ENCODE peak calls at places on chromosome 16, in eight cellular contexts. F is ovary, G is GM13977, K is ascending aorta, O is NCI-H345, Z is T-helper 1 cell, D is kidney glomerular epithelial cell, U is naive B cell. Q is an unnamed sample.

GRCh38 chr16:13112639-13113038 is 211.2 kb downstream of the SHISA9 start:
- DNase-seq in F (no peak), G (no peak), O (no peak), U (no peak), Z (no peak), K (no peak), D (no peak), Q (no peak)

GRCh38 chr16:82846806-82847205 is 220.0 kb downstream of the CDH13 start:
- DNase-seq in K (no peak), O (no peak), D (no peak), Z (no peak), U (no peak), F (no peak), G (no peak), Q (no peak)

GRCh38 chr16:83911290-83911689 is 12.4 kb downstream of the MLYCD start:
- DNase-seq in Z (no peak), F (no peak), K (no peak), O (no peak), G (no peak), U (no peak), D (no peak), Q (no peak)

GRCh38 chr16:1466054-1466453 is 8.8 kb downstream of the CLCN7 start:
- DNase-seq in Z (peak; percentile 5), D (no peak), O (no peak), U (no peak), K (no peak), F (no peak), G (no peak), Q (no peak)

GRCh38 chr16:88491001-88491559 is 38.0 kb downstream of the ZFPM1 start:
- DNase-seq in U (no peak), G (no peak), Z (no peak), D (no peak), F (no peak), O (no peak), K (no peak), Q (no peak)

GRCh38 chr16:27777527-27777926 is 227.6 kb downstream of the KATNIP start:
- DNase-seq in K (no peak), O (no peak), D (no peak), Z (no peak), U (no peak), F (no peak), G (no peak), Q (no peak)

GRCh38 chr16:58077796-58078195 is 51.4 kb downstream of the CFAP20 start:
- DNase-seq in D (no peak), K (no peak), G (no peak), O (no peak), Z (no peak), F (no peak), U (no peak), Q (no peak)

GRCh38 chr16:8621572-8622314 is at the start of gene METTL22:
- DNase-seq in D (peak; percentile 70), K (peak; percentile 91), O (peak; percentile 87), G (peak; percentile 99), F (peak; percentile 85), U (peak; percentile 91), Z (peak; percentile 85), Q (peak; percentile 89)

GRCh38 chr16:81491522-81492188 is 47.0 kb downstream of the CMIP start:
- DNase-seq in D (no peak), G (no peak), F (no peak), O (no peak), Z (no peak), K (no peak), U (no peak), Q (no peak)

GRCh38 chr16:31705371-31705770 is 168.2 kb upstream of the ZNF267 start:
- DNase-seq in K (no peak), U (no peak), O (no peak), F (no peak), Z (no peak), D (no peak), G (no peak), Q (no peak)

GRCh38 chr16:74745926-74746325 is 28.7 kb downstream of the FA2H start:
- DNase-seq in O (no peak), G (no peak), Z (no peak), F (no peak), U (no peak), D (no peak), K (no peak), Q (no peak)

GRCh38 chr16:50706250-50706649 is 12.8 kb downstream of the NOD2 start:
- DNase-seq in U (no peak), F (no peak), Z (no peak), G (no peak), D (no peak), K (no peak), O (no peak), Q (no peak)

GRCh38 chr16:70682239-70683145 is 3.4 kb downstream of the MTSS2 start:
- DNase-seq in K (no peak), D (no peak), F (no peak), Z (no peak), U (no peak), G (no peak), O (no peak), Q (no peak)

GRCh38 chr16:85611455-85612190 is 1.5 kb upstream of the GSE1 start:
- DNase-seq in O (peak; percentile 74), U (peak; percentile 43), Z (peak; percentile 40), K (peak; percentile 91), D (peak; percentile 32), F (peak; percentile 77), G (peak; percentile 73), Q (no peak)

GRCh38 chr16:82769845-82770244 is 143.1 kb downstream of the CDH13 start:
- DNase-seq in G (no peak), Z (no peak), F (no peak), D (no peak), K (no peak), O (peak; percentile 3), U (no peak), Q (no peak)

GRCh38 chr16:19287241-19287640 is 1.7 kb downstream of the CLEC19A start:
- DNase-seq in K (no peak), O (no peak), D (no peak), G (no peak), Z (no peak), U (no peak), F (no peak), Q (no peak)

GRCh38 chr16:58125781-58126335 is 3.3 kb downstream of the CFAP20 start:
- DNase-seq in Z (no peak), F (no peak), U (no peak), O (no peak), K (no peak), G (no peak), D (no peak), Q (no peak)

GRCh38 chr16:17529982-17530760 is 59.4 kb upstream of the XYLT1 start:
- DNase-seq in D (no peak), U (peak; percentile 53), F (no peak), G (peak; percentile 52), O (no peak), K (no peak), Z (no peak), Q (no peak)

GRCh38 chr16:66223176-66223780 is 143.2 kb upstream of the CDH5 start:
- DNase-seq in F (no peak), G (no peak), Z (no peak), O (peak; percentile 3), K (peak; percentile 62), D (no peak), U (no peak), Q (no peak)

GRCh38 chr16:89924298-89924924 is 1.3 kb downstream of the TUBB3 start:
- DNase-seq in F (no peak), U (peak; percentile 39), K (no peak), G (peak; percentile 62), D (no peak), Z (no peak), O (peak; percentile 38), Q (peak; percentile 21)

GRCh38 chr16:79261461-79261860 is 339.1 kb downstream of the MAF start:
- DNase-seq in K (no peak), O (peak; percentile 1), G (no peak), D (peak; percentile 73), U (no peak), Z (no peak), F (no peak), Q (peak; percentile 16)

GRCh38 chr16:78240459-78241222 is 141.2 kb downstream of the WWOX start:
- DNase-seq in U (no peak), F (no peak), K (no peak), G (no peak), Z (no peak), D (peak; percentile 54), O (no peak), Q (no peak)

GRCh38 chr16:9965079-9965478 is 217.1 kb downstream of the GRIN2A start:
- DNase-seq in Z (no peak), D (peak; percentile 81), G (no peak), U (no peak), K (no peak), F (no peak), O (no peak), Q (no peak)

GRCh38 chr16:20348365-20349185 is 3.9 kb downstream of the UMOD start:
- DNase-seq in Z (no peak), O (peak; percentile 54), U (no peak), K (no peak), G (peak; percentile 26), D (no peak), F (no peak), Q (no peak)

GRCh38 chr16:79269211-79269863 is 331.2 kb downstream of the MAF start:
- DNase-seq in K (no peak), Z (no peak), G (peak; percentile 34), F (no peak), D (no peak), U (peak; percentile 71), O (no peak), Q (no peak)

GRCh38 chr16:78562650-78563049 is 463.2 kb downstream of the WWOX start:
- DNase-seq in O (no peak), Z (no peak), D (no peak), G (no peak), U (no peak), F (no peak), K (no peak), Q (no peak)

GRCh38 chr16:70687172-70687531 is 1.3 kb upstream of the MTSS2 start:
- DNase-seq in F (no peak), D (no peak), Z (no peak), K (no peak), O (no peak), U (no peak), G (no peak), Q (no peak)

GRCh38 chr16:27291722-27292240 is 22.0 kb upstream of the IL4R start:
- DNase-seq in U (no peak), O (no peak), D (no peak), G (no peak), F (no peak), Z (no peak), K (peak; percentile 21), Q (no peak)

GRCh38 chr16:67951485-67951884 is 7.6 kb upstream of the LCAT start:
- DNase-seq in F (no peak), U (no peak), G (no peak), D (no peak), O (no peak), K (no peak), Z (no peak), Q (no peak)